ENCODE peak calls at places on chromosomes 1 and 21, in six cellular contexts. B, D, R, V, U and T are unnamed samples.

GRCh38 chr21:25639167-25639921 is at the start of gene JAM2:
- DNase-seq in B (no peak), D (peak; percentile 61), R (peak; percentile 6), V (peak; percentile 26), U (peak; percentile 35), T (no peak)

GRCh38 chr1:235511470-235512240 is 7.4 kb upstream of the B3GALNT2 start:
- DNase-seq in B (peak; percentile 4), D (no peak), R (no peak), V (no peak), U (no peak), T (no peak)

GRCh38 chr1:19484338-19484792 is 974 bp downstream of the CAPZB start:
- DNase-seq in B (peak; percentile 22), D (no peak), R (no peak), V (no peak), U (no peak), T (no peak)

GRCh38 chr21:37869661-37870060 is 46.6 kb downstream of the KCNJ6 start:
- DNase-seq in B (no peak), D (no peak), R (no peak), V (no peak), U (no peak), T (no peak)

GRCh38 chr1:1361982-1362423 is 3.6 kb upstream of the MXRA8 start:
- DNase-seq in B (no peak), D (no peak), R (peak; percentile 79), V (no peak), U (no peak), T (no peak)

GRCh38 chr1:32867151-32867550 is 3.6 kb downstream of the FNDC5 start:
- DNase-seq in B (no peak), D (no peak), R (no peak), V (no peak), U (no peak), T (no peak)

GRCh38 chr1:56382890-56383289 is 196.5 kb downstream of the PLPP3 start:
- DNase-seq in B (no peak), D (no peak), R (no peak), V (no peak), U (no peak), T (no peak)

GRCh38 chr1:56032276-56032675 is 547.1 kb downstream of the PLPP3 start:
- DNase-seq in B (no peak), D (no peak), R (peak; percentile 31), V (no peak), U (no peak), T (no peak)

GRCh38 chr21:44947930-44948331 is 8.1 kb downstream of the SLX9 start:
- DNase-seq in B (no peak), D (peak; percentile 74), R (no peak), V (no peak), U (no peak), T (no peak)

GRCh38 chr1:117473063-117473462 is 105.8 kb downstream of the MAN1A2 start:
- DNase-seq in B (no peak), D (no peak), R (no peak), V (no peak), U (no peak), T (no peak)

GRCh38 chr1:161071886-161072371 is 2.2 kb upstream of the ARHGAP30 start:
- DNase-seq in B (peak; percentile 67), D (peak; percentile 60), R (peak; percentile 60), V (peak; percentile 27), U (peak; percentile 31), T (no peak)

GRCh38 chr1:229024528-229025119 is 246.3 kb upstream of the RAB4A start:
- DNase-seq in B (peak; percentile 67), D (peak; percentile 85), R (peak; percentile 85), V (no peak), U (no peak), T (peak; percentile 71)

GRCh38 chr1:247548092-247548491 is 842 bp upstream of the GCSAML start:
- DNase-seq in B (peak; percentile 31), D (no peak), R (no peak), V (no peak), U (no peak), T (no peak)

GRCh38 chr1:157852476-157852875 is 10.9 kb upstream of the CD5L start:
- DNase-seq in B (no peak), D (no peak), R (no peak), V (no peak), U (no peak), T (peak; percentile 34)

GRCh38 chr21:35019631-35020032 is 29.5 kb downstream of the RUNX1 start:
- DNase-seq in B (no peak), D (no peak), R (no peak), V (no peak), U (no peak), T (peak; percentile 60)

GRCh38 chr1:6594977-6595740 is 7.5 kb downstream of the KLHL21 start:
- DNase-seq in B (no peak), D (no peak), R (no peak), V (no peak), U (no peak), T (no peak)

GRCh38 chr1:9770276-9770675 is 53.5 kb downstream of the CLSTN1 start:
- DNase-seq in B (no peak), D (no peak), R (no peak), V (no peak), U (no peak), T (no peak)

GRCh38 chr1:232509570-232509969 is 120.4 kb downstream of the SIPA1L2 start:
- DNase-seq in B (no peak), D (no peak), R (peak; percentile 53), V (no peak), U (no peak), T (no peak)

GRCh38 chr1:162551969-162552683 is 9.4 kb upstream of the UAP1 start:
- DNase-seq in B (no peak), D (no peak), R (peak; percentile 77), V (no peak), U (no peak), T (no peak)

GRCh38 chr1:21901473-21901847 is 35.6 kb downstream of the HSPG2 start:
- DNase-seq in B (no peak), D (no peak), R (no peak), V (no peak), U (no peak), T (no peak)

GRCh38 chr1:97797403-97798183 is 123.2 kb downstream of the DPYD start:
- DNase-seq in B (no peak), D (peak; percentile 27), R (peak; percentile 57), V (no peak), U (no peak), T (no peak)

GRCh38 chr1:176609556-176610408 is 146.8 kb downstream of the PAPPA2 start:
- DNase-seq in B (no peak), D (no peak), R (no peak), V (no peak), U (no peak), T (no peak)

GRCh38 chr1:36115200-36115669 is 9.8 kb downstream of the COL8A2 start:
- DNase-seq in B (no peak), D (no peak), R (peak; percentile 48), V (no peak), U (no peak), T (no peak)

GRCh38 chr1:229128209-229128608 is 142.7 kb upstream of the RAB4A start:
- DNase-seq in B (peak; percentile 16), D (no peak), R (no peak), V (no peak), U (no peak), T (no peak)

GRCh38 chr1:66138613-66139012 is 345.9 kb downstream of the PDE4B start:
- DNase-seq in B (no peak), D (no peak), R (no peak), V (no peak), U (no peak), T (no peak)

GRCh38 chr1:230084408-230085177 is 17.6 kb downstream of the GALNT2 start:
- DNase-seq in B (no peak), D (peak; percentile 74), R (peak; percentile 97), V (no peak), U (peak; percentile 36), T (peak; percentile 98)

GRCh38 chr1:174200746-174201145 is 41.4 kb downstream of the RABGAP1L start:
- DNase-seq in B (no peak), D (no peak), R (no peak), V (no peak), U (no peak), T (no peak)

GRCh38 chr1:248366609-248367008 is 5.1 kb downstream of the OR2T4 start:
- DNase-seq in B (no peak), D (no peak), R (no peak), V (no peak), U (no peak), T (no peak)

GRCh38 chr1:41895552-41895951 is 23.2 kb downstream of the HIVEP3 start:
- DNase-seq in B (no peak), D (no peak), R (peak; percentile 43), V (no peak), U (no peak), T (no peak)

GRCh38 chr1:58136502-58136901 is 410.0 kb downstream of the OMA1 start:
- DNase-seq in B (no peak), D (no peak), R (no peak), V (no peak), U (no peak), T (no peak)

GRCh38 chr1:38475624-38476005 is 384.0 kb downstream of the RRAGC start:
- DNase-seq in B (no peak), D (no peak), R (no peak), V (no peak), U (no peak), T (no peak)

GRCh38 chr1:16162163-16162822 is 6.4 kb upstream of the EPHA2 start:
- DNase-seq in B (no peak), D (no peak), R (no peak), V (peak; percentile 73), U (peak; percentile 49), T (no peak)

GRCh38 chr1:163170975-163171676 is 31.6 kb downstream of the RGS5 start:
- DNase-seq in B (no peak), D (no peak), R (peak; percentile 68), V (no peak), U (no peak), T (no peak)

GRCh38 chr1:240575976-240576666 is 35.8 kb downstream of the GREM2 start:
- DNase-seq in B (peak; percentile 50), D (no peak), R (peak; percentile 31), V (peak; percentile 80), U (no peak), T (no peak)

GRCh38 chr1:204961765-204962419 is 81.1 kb upstream of the CNTN2 start:
- DNase-seq in B (no peak), D (peak; percentile 32), R (no peak), V (no peak), U (no peak), T (no peak)

GRCh38 chr1:53449026-53449425 is 10.2 kb upstream of the DMRTB1 start:
- DNase-seq in B (no peak), D (no peak), R (peak; percentile 59), V (no peak), U (no peak), T (peak; percentile 50)